ENCODE peak calls at places on chromosomes 16 and 17, in four cellular contexts. V, S, B and A are unnamed samples.

GRCh38 chr16:20735504-20735903 is 6.1 kb downstream of the THUMPD1 start:
- DNase-seq in V (no peak), S (no peak), B (no peak), A (no peak)

GRCh38 chr17:29390856-29391631 is 881 bp downstream of the TAOK1 start:
- DNase-seq in V (no peak), B (no peak), S (peak), A (no peak)

GRCh38 chr17:49555495-49556018 is 20.1 kb upstream of the NXPH3 start:
- DNase-seq in S (no peak), V (no peak), B (no peak), A (no peak)

GRCh38 chr16:87845213-87845612 is 24.1 kb downstream of the SLC7A5 start:
- DNase-seq in V (no peak), S (no peak), B (no peak), A (no peak)

GRCh38 chr17:48528153-48528912 is 2.5 kb downstream of the HOXB1 start:
- DNase-seq in B (no peak), V (no peak), S (no peak), A (no peak)

GRCh38 chr16:3289998-3290673 is 6.8 kb downstream of the ZNF263 start:
- DNase-seq in B (no peak), S (no peak), V (no peak), A (no peak)

GRCh38 chr16:2816751-2817495 is at the start of gene PRSS21:
- DNase-seq in S (no peak), V (no peak), B (peak), A (no peak)

GRCh38 chr17:29140631-29141483 is 39.3 kb downstream of the MYO18A start:
- DNase-seq in S (peak), V (no peak), B (no peak), A (no peak)

GRCh38 chr17:49371178-49371834 is 9.3 kb upstream of the ZNF652 start:
- DNase-seq in S (no peak), B (no peak), V (no peak), A (no peak)

GRCh38 chr16:10791048-10791447 is 27.5 kb downstream of the TVP23A start:
- DNase-seq in S (no peak), B (no peak), V (no peak), A (no peak)

GRCh38 chr17:77002103-77003045 is 134.2 kb downstream of the MGAT5B start:
- DNase-seq in S (no peak), V (no peak), B (no peak), A (no peak)

GRCh38 chr16:27330542-27330941 is 16.8 kb downstream of the IL4R start:
- DNase-seq in B (peak), V (no peak), S (peak), A (peak)

GRCh38 chr17:42130310-42130936 is 7.8 kb downstream of the HSPB9 start:
- DNase-seq in B (no peak), S (no peak), V (no peak), A (no peak)

GRCh38 chr17:12579245-12579644 is 86.4 kb upstream of the MYOCD start:
- DNase-seq in V (no peak), S (no peak), B (no peak), A (no peak)

GRCh38 chr17:76542566-76542971 is 2.7 kb downstream of the PRCD start:
- DNase-seq in V (no peak), S (no peak), B (peak), A (no peak)

GRCh38 chr17:33893192-33893591 is 361.9 kb upstream of the CCL2 start:
- DNase-seq in B (no peak), S (no peak), V (no peak), A (no peak)

GRCh38 chr16:12703935-12704334 is 99.8 kb downstream of the CPPED1 start:
- DNase-seq in S (no peak), B (no peak), V (no peak), A (no peak)

GRCh38 chr17:13593021-13593751 is 8.5 kb downstream of the HS3ST3A1 start:
- DNase-seq in B (no peak), S (no peak), V (no peak), A (no peak)

GRCh38 chr17:70420876-70421445 is 251.6 kb downstream of the KCNJ2 start:
- DNase-seq in V (no peak), B (no peak), S (no peak), A (no peak)

GRCh38 chr17:34675605-34676004 is 96.2 kb downstream of the TMEM132E start:
- DNase-seq in V (no peak), S (no peak), B (no peak), A (no peak)

GRCh38 chr17:15470536-15470935 is 3.1 kb upstream of the CDRT4 start:
- DNase-seq in S (no peak), V (no peak), B (no peak), A (no peak)

GRCh38 chr16:11161974-11162373 is 94.0 kb downstream of the SOCS1 start:
- DNase-seq in V (no peak), B (no peak), S (peak), A (no peak)

GRCh38 chr16:11251525-11252481 is 4.2 kb downstream of the SOCS1 start:
- DNase-seq in B (no peak), S (no peak), V (no peak), A (no peak)

GRCh38 chr16:56980792-56981724 is 8.3 kb upstream of the NLRC5 start:
- DNase-seq in S (no peak), V (no peak), B (no peak), A (no peak)

GRCh38 chr16:16004314-16004749 is 54.9 kb downstream of the ABCC1 start:
- DNase-seq in S (no peak), B (no peak), V (no peak), A (no peak)

GRCh38 chr16:54281535-54282201 is 4.9 kb downstream of the IRX3 start:
- DNase-seq in S (no peak), V (no peak), B (peak), A (no peak)

GRCh38 chr16:21608647-21609328 is 9.4 kb downstream of the METTL9 start:
- DNase-seq in S (no peak), V (no peak), B (no peak), A (no peak)

GRCh38 chr16:46702030-46702429 is 12.6 kb downstream of the ORC6 start:
- DNase-seq in B (no peak), V (no peak), S (no peak), A (no peak)

GRCh38 chr16:27549607-27549856 is 181 bp downstream of the GTF3C1 start:
- DNase-seq in V (no peak), S (no peak), B (no peak), A (no peak)

GRCh38 chr17:2435852-2436251 is 35.0 kb upstream of the MNT start:
- DNase-seq in B (no peak), S (no peak), V (no peak), A (no peak)

GRCh38 chr17:3526971-3527370 is 30.6 kb downstream of the TRPV3 start:
- DNase-seq in V (no peak), S (no peak), B (peak), A (no peak)

GRCh38 chr17:28755486-28755885 is 11.7 kb downstream of the TRAF4 start:
- DNase-seq in V (no peak), B (peak), S (no peak), A (no peak)

GRCh38 chr17:46056800-46057304 is 57.8 kb downstream of the STH start:
- DNase-seq in B (no peak), S (no peak), V (no peak), A (no peak)

GRCh38 chr17:29004081-29004692 is 1.6 kb downstream of the SEZ6 start:
- DNase-seq in S (no peak), V (no peak), B (no peak), A (no peak)

GRCh38 chr16:27324851-27325301 is 11.1 kb downstream of the IL4R start:
- DNase-seq in B (no peak), S (no peak), V (no peak), A (peak)

GRCh38 chr17:77694391-77695363 is 263.8 kb upstream of the TNRC6C start:
- DNase-seq in V (no peak), B (peak), S (no peak), A (no peak)

GRCh38 chr16:22018559-22018958 is 10.6 kb downstream of the MOSMO start:
- DNase-seq in V (no peak), S (no peak), B (no peak), A (no peak)

GRCh38 chr17:49504369-49504768 is 9.3 kb downstream of the NGFR start:
- DNase-seq in B (no peak), V (no peak), S (no peak), A (no peak)

GRCh38 chr17:1709971-1710806 is at the start of gene TLCD2:
- DNase-seq in S (peak), V (no peak), B (peak), A (no peak)

DNA sequence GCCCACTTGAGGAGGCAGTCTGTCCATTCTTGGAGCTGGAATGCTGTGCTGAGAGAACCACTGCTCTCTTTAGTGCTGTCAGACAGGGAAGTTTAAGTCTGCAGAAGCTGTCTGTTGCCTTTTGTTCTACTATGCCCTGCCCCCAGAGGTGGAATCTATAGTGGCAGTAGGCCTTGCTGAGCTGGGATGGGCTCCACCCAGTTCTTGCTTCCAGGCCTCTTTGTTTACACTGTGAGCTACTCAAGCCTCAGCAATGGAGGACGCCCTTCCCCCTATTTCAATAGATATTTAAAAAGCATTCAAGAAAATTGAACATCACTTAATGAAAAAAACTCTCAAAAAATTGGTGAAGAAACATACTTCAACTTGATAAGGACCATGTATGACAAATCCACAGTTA is 313.5 kb downstream of the PHKB start:
- DNase-seq in V (no peak), S (no peak), B (no peak), A (no peak)
- TF ChIP-seq CTCF in V (no peak), S (no peak), B (no peak), A (no peak)

GRCh38 chr16:89490386-89491237 is at the start of gene ANKRD11:
- DNase-seq in V (peak), S (peak), B (peak), A (peak)

GRCh38 chr16:89491974-89492687 is 1.8 kb upstream of the ANKRD11 start:
- DNase-seq in S (no peak), V (no peak), B (no peak), A (no peak)

GRCh38 chr16:89489731-89490385 is 503 bp downstream of the ANKRD11 start:
- DNase-seq in V (no peak), B (peak), S (no peak), A (no peak)

GRCh38 chr16:89491238-89491869 is 993 bp upstream of the ANKRD11 start:
- DNase-seq in B (no peak), S (no peak), V (no peak), A (no peak)

DNA sequence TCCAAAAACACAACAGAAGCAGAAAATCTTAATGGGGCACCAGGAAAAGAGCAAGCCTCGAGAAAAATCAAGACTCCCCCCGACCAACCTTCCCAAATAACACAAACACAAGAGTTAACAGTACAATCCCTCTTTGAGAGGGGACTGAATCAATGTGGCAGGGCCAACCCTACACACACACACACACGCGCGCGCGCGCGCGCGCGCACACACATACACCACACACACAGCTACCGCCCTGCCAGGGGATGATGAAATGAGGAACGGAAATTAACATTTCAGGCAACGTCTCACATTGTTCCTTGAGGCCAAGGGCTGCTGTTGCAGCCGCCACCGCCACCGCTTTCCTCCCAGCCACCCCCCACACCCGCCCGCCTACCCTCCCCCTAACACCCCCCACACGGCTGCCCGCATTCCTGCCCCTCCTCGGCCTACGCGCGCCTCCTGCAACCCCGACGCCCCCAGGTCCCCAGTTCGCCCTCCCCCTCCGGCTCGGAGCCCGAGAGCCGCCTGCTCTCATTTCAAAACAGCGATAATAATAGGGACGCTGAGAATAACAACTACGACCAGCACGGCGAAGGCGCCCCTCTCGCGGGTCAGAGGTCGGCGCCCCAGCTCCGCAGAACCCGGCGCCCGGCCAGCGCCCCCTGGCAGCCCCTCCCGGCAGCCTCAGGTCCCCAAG is 1.2 kb downstream of the ANKRD11 start:
- DNase-seq in S (peak), V (peak), B (peak), A (peak)
- TF ChIP-seq CTCF in S (peak), V (peak), B (peak), A (no peak)

DNA sequence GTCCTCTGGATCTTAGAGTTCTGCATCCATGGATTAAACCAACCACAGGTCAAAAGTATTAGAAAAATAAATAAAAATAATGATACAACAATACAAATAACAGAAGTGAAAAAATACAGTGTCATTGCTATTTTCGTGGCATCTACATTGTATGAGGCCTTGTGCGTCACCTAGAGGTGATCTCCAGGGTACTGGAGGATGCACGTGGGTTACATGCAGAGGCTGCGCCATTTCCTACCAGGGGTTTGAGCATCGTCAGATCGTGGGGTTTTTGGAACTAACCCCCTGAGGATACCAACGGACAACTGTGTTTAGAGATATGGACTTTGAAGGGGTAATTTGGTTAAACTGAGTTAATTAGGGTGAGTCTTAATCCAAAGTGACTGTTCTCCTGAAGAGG is 224.7 kb downstream of the ENGASE start:
- DNase-seq in B (no peak), V (no peak), S (no peak), A (no peak)
- TF ChIP-seq CTCF in B (no peak), V (no peak), S (no peak), A (no peak)

DNA sequence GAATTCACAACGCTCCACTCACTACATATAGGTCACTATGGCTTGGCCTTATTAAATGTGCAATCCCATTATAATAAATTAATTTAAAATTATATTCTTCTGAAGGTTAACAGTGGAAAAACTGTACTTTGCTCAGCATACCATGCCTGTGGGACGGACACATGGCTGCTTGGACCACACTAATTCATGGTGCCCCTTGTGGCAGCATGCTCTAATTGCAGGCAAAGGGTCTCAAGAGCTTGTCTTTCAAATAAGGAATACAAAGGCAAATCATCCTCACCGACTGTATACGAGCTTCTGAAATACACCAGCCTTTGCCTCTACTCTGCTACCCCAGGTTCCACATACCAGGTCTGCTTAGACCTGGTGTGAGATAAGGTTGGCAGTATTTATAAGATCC is 11.7 kb downstream of the SMPD3 start:
- DNase-seq in V (no peak), B (no peak), S (no peak), A (no peak)
- TF ChIP-seq CTCF in V (no peak), B (peak), S (peak), A (no peak)

GRCh38 chr17:67891481-67892119 is 66.3 kb downstream of the BPTF start:
- DNase-seq in S (no peak), B (no peak), V (no peak), A (no peak)
- TF ChIP-seq CTCF in S (peak), B (peak), V (no peak), A (no peak)

GRCh38 chr16:76280421-76280820 is 3.2 kb downstream of the CNTNAP4 start:
- DNase-seq in B (no peak), V (no peak), S (no peak), A (no peak)

GRCh38 chr16:76277099-76278030 is at the start of gene CNTNAP4:
- DNase-seq in B (no peak), S (no peak), V (no peak), A (no peak)

GRCh38 chr16:76278086-76278485 is 885 bp downstream of the CNTNAP4 start:
- DNase-seq in B (no peak), V (no peak), S (no peak), A (no peak)

GRCh38 chr16:76278976-76279375 is 1.8 kb downstream of the CNTNAP4 start:
- DNase-seq in S (no peak), V (no peak), B (no peak), A (no peak)
- TF ChIP-seq CTCF in S (no peak), V (no peak), B (no peak), A (no peak)

DNA sequence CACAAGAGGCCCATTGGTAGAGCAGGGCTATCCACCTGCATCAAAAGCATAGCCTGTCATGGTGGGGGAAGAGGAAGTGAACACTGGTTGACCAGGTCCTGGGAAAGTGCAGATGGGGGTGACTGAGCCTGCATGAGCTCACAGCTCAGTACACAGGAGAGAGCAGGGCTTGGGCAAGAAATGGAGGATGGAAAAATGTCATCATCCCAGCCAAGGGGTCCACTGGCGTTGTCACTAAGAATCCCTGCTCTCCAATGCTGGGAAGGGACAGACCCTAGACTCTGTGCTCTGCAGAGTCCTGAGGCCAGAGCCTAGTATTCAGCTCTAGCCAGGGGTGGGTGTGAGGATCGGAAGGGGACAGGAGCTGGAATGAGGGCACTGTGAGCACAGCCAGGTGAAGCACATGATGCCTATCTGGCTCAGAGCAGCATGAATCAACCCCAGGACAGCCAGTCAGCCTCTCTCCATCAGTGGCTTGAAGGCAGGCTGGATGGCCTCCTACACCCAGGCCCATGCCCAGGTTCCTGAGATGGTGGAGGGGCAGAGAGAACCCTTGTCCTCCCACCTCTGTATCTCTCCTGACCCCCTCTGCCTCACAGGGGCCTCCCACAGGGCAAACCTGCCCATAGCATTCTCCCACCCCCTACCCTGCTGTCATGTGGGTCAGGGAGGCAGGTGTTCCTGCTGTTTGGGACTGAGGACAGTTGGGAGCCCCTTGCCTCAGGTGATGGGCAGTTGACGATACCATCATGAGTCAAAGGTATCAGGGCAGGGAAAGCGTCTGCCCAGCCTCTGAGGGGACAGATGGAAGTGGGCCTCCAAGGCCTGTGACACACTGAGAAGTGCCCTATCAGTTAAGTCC is 13.8 kb upstream of the CTCF start:
- DNase-seq in B (peak), V (no peak), S (no peak), A (no peak)
- TF ChIP-seq CTCF in B (no peak), V (no peak), S (no peak), A (no peak)

GRCh38 chr16:74232831-74233465 is 63.7 kb upstream of the PSMD7 start:
- DNase-seq in B (no peak), S (no peak), V (no peak), A (no peak)
- TF ChIP-seq CTCF in B (no peak), S (no peak), V (no peak), A (no peak)

DNA sequence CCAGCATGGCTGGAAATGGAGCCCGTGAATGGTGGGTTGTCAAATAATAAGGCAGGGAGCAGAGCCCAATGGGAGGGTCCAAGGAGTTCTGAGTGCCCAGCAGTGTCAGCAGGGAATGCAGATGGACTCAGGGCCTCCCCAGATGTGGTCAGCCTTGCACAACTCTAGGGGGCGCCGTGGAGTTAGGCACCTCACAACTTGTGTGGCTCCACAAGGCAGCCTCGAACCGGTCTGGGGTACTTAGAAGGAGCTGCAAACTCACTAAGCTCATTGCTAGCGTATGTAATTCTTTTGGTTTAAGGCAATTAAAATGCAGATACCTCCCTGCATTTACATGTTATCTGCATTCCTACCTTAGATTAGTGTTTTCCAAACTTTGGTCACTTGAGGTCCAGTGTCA is 18.1 kb downstream of the IRF8 start:
- DNase-seq in S (no peak), V (no peak), B (no peak), A (no peak)
- TF ChIP-seq CTCF in S (no peak), V (no peak), B (peak), A (no peak)